ENCODE peak calls at places on chromosomes 4 and X, in ten cellular contexts. Z is MCF 10A, Q is Calu3, T is tibial artery, X is GM20000, G is BJ, D is cardiac fibroblast, K is uterus, N is breast epithelium, O is heart right ventricle. W is an unnamed sample.

GRCh38 chrX:73266766-73267165 is 52.1 kb upstream of the NAP1L2 start:
- DNase-seq in G (no peak), T (no peak), N (no peak), O (no peak), X (no peak), K (no peak), Q (no peak), Z (no peak), D (no peak), W (no peak)

GRCh38 chr4:53786632-53787031 is 195.3 kb upstream of the LNX1 start:
- DNase-seq in G (peak; percentile 68), Q (no peak), O (no peak), N (no peak), X (no peak), T (no peak), D (peak; percentile 34), K (peak; percentile 22), Z (peak; percentile 8), W (no peak)

GRCh38 chrX:50614460-50614859 is 143.8 kb upstream of the DGKK start:
- DNase-seq in O (no peak), T (no peak), G (no peak), X (no peak), D (no peak), Q (no peak), N (no peak), Z (no peak), K (no peak), W (no peak)

GRCh38 chrX:41275661-41276609 is 58.0 kb upstream of the DDX3X start:
- DNase-seq in O (peak; percentile 66), T (peak; percentile 78), G (no peak), N (peak; percentile 64), D (peak; percentile 59), Z (peak; percentile 57), K (peak; percentile 69), X (peak; percentile 72), Q (peak; percentile 78), W (peak; percentile 82)

GRCh38 chrX:46758163-46758955 is 559 bp downstream of the SLC9A7 start:
- DNase-seq in T (no peak), Q (peak; percentile 12), Z (peak; percentile 17), X (peak; percentile 14), K (no peak), G (no peak), N (no peak), O (peak; percentile 8), D (no peak), W (peak; percentile 14)

GRCh38 chr4:176335421-176335820 is 15.7 kb downstream of the SPCS3 start:
- DNase-seq in G (no peak), O (no peak), T (no peak), D (peak; percentile 46), N (no peak), X (no peak), Z (no peak), K (no peak), Q (no peak), W (no peak)

GRCh38 chr4:41076481-41076880 is 137.9 kb downstream of the APBB2 start:
- DNase-seq in X (no peak), O (no peak), T (no peak), N (no peak), G (no peak), Z (no peak), Q (no peak), D (no peak), K (no peak), W (no peak)

GRCh38 chr4:112591593-112591992 is 45.1 kb downstream of the ZGRF1 start:
- DNase-seq in N (no peak), Z (no peak), G (no peak), T (no peak), Q (no peak), D (peak; percentile 5), O (no peak), K (no peak), X (no peak), W (no peak)

GRCh38 chrX:3518870-3519269 is 172.4 kb upstream of the MXRA5 start:
- DNase-seq in O (peak; percentile 17), T (peak; percentile 71), Z (peak; percentile 87), X (no peak), N (no peak), G (peak; percentile 80), K (peak; percentile 39), Q (peak; percentile 62), D (peak; percentile 83), W (peak; percentile 69)

GRCh38 chr4:4974727-4975126 is 44.5 kb downstream of the CYTL1 start:
- DNase-seq in Q (no peak), X (no peak), K (no peak), Z (no peak), T (no peak), G (no peak), O (no peak), D (no peak), N (no peak), W (no peak)

GRCh38 chr4:3257125-3257690 is 8.2 kb downstream of the MSANTD1 start:
- DNase-seq in K (no peak), Q (no peak), Z (peak; percentile 83), O (no peak), T (peak; percentile 54), X (no peak), N (peak; percentile 30), G (no peak), D (no peak), W (no peak)

GRCh38 chrX:68824565-68825125 is 4.2 kb upstream of the EFNB1 start:
- DNase-seq in O (no peak), Q (no peak), D (no peak), G (no peak), X (no peak), Z (no peak), N (no peak), T (no peak), K (no peak), W (no peak)

GRCh38 chr4:105389167-105389566 is 84.7 kb downstream of the PPA2 start:
- DNase-seq in D (peak; percentile 21), N (no peak), Q (no peak), Z (no peak), K (no peak), X (no peak), G (no peak), O (no peak), T (no peak), W (no peak)

GRCh38 chr4:40349561-40350198 is 14.5 kb downstream of the CHRNA9 start:
- DNase-seq in G (no peak), Q (no peak), K (no peak), N (no peak), Z (no peak), T (no peak), O (no peak), X (no peak), D (peak; percentile 53), W (no peak)

GRCh38 chr4:187235456-187236170 is 512.0 kb upstream of the FAT1 start:
- DNase-seq in T (no peak), N (peak; percentile 59), Z (no peak), K (no peak), Q (no peak), X (no peak), O (no peak), G (no peak), D (no peak), W (no peak)

GRCh38 chrX:132467029-132467428 is 21.8 kb downstream of the MBNL3 start:
- DNase-seq in X (no peak), K (no peak), G (peak; percentile 44), T (no peak), Q (no peak), O (no peak), Z (no peak), N (no peak), D (peak; percentile 12), W (no peak)

GRCh38 chr4:128322986-128323385 is 35.4 kb upstream of the PGRMC2 start:
- DNase-seq in X (no peak), O (no peak), D (peak; percentile 86), N (no peak), T (no peak), G (no peak), K (no peak), Q (peak; percentile 8), Z (peak; percentile 27), W (no peak)

GRCh38 chr4:113733685-113734084 is 27.9 kb downstream of the CAMK2D start:
- DNase-seq in T (no peak), O (no peak), X (no peak), D (no peak), Z (no peak), Q (no peak), N (no peak), G (no peak), K (no peak), W (no peak)

GRCh38 chr4:82726601-82727000 is 72.0 kb downstream of the SCD5 start:
- DNase-seq in X (no peak), O (no peak), D (no peak), Q (no peak), G (no peak), K (no peak), Z (no peak), T (no peak), N (no peak), W (no peak)
- TF ChIP-seq CTCF in X (no peak), O (no peak), D (no peak), Q (no peak), G (no peak), K (no peak), Z (no peak), T (no peak), N (no peak), W (no peak)

GRCh38 chrX:124211312-124211942 is 121.0 kb upstream of the TEX13D start:
- DNase-seq in D (peak; percentile 25), N (no peak), X (peak; percentile 32), G (no peak), K (no peak), T (no peak), O (no peak), Z (peak; percentile 51), Q (peak; percentile 15), W (no peak)
- TF ChIP-seq CTCF in D (peak; percentile 46), N (peak; percentile 1), X (peak; percentile 17), G (peak; percentile 58), K (no peak), T (peak; percentile 36), O (peak; percentile 65), Z (peak; percentile 45), Q (peak; percentile 29), W (peak; percentile 48)

GRCh38 chr4:147526272-147526654 is 45.4 kb downstream of the EDNRA start:
- DNase-seq in O (no peak), G (no peak), Q (no peak), X (peak; percentile 12), K (no peak), N (no peak), Z (no peak), D (no peak), T (no peak), W (no peak)
- TF ChIP-seq CTCF in O (peak; percentile 38), G (peak; percentile 17), Q (no peak), X (no peak), K (peak; percentile 23), N (no peak), Z (no peak), D (no peak), T (no peak), W (no peak)

DNA sequence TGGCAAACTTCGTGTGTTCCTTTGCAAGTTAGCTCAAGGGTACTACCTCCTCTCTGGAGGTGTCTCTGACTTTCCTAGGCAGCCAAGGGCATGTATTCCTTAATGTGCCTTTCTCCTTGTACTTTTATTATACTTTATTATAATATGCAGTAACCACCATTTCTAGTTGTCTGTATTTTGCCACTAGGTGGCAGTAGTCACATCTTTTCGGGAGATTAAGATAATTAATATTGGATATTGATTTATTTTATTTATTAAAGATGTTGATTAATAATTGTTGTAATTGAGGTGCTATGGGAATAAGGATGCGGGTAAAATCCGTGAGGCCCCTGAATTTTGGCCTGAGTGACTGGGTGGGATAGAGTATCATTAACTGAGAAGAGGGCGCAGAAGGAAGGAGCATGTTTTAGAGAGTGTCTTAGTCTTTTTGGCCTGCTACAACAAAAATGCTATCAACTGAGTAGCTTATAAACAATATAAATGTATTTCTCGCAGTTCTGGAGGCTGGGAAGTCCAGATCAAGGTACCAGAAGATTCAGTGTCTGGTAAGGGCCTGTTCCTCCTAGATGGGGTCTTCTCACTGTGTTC is 153.3 kb downstream of the TMEM164 start:
- DNase-seq in D (peak; percentile 28), N (no peak), G (no peak), K (no peak), Z (peak; percentile 29), Q (no peak), O (no peak), T (no peak), X (no peak), W (no peak)
- TF ChIP-seq CTCF in D (peak; percentile 22), N (peak; percentile 34), G (peak; percentile 18), K (peak; percentile 10), Z (peak; percentile 34), Q (peak; percentile 41), O (peak; percentile 62), T (no peak), X (no peak), W (peak; percentile 79)